ENCODE peak calls at places on chromosomes 13 and 19, in four cellular contexts. W is mammary epithelial cell, R is DND-41, K is GM23338. N is an unnamed sample.

GRCh38 chr19:14139944-14140343 is 3.6 kb upstream of the ASF1B start:
- DNase-seq in W (no peak), R (no peak), K (no peak), N (no peak)

GRCh38 chr13:30394798-30395191 is 27.5 kb upstream of the UBE2L5 start:
- DNase-seq in W (peak; percentile 16), R (no peak), K (no peak), N (peak; percentile 64)

GRCh38 chr19:11422163-11423068 is 3.3 kb upstream of the RGL3 start:
- DNase-seq in W (peak; percentile 91), R (peak; percentile 75), K (peak; percentile 98), N (peak; percentile 66)

GRCh38 chr19:45154064-45154827 is 6.5 kb downstream of the NKPD1 start:
- DNase-seq in W (peak; percentile 45), R (no peak), K (no peak), N (peak; percentile 35)

GRCh38 chr13:44578064-44578394 is 1.9 kb upstream of the TSC22D1 start:
- DNase-seq in W (no peak), R (no peak), K (peak; percentile 64), N (no peak)

GRCh38 chr13:26946675-26947342 is 186.2 kb upstream of the GPR12 start:
- DNase-seq in W (peak; percentile 29), R (no peak), K (peak; percentile 74), N (peak; percentile 78)

GRCh38 chr13:79405501-79405830 is 589 bp downstream of the RBM26 start:
- DNase-seq in W (peak; percentile 33), R (no peak), K (peak; percentile 44), N (no peak)

GRCh38 chr19:23263870-23264590 is 13.8 kb upstream of the ZNF724 start:
- DNase-seq in W (peak; percentile 22), R (no peak), K (no peak), N (no peak)

GRCh38 chr19:47095707-47096704 is 17.6 kb downstream of the ZC3H4 start:
- DNase-seq in W (peak; percentile 93), R (peak; percentile 27), K (peak; percentile 41), N (peak; percentile 100)

GRCh38 chr13:80524447-80525215 is 183.7 kb upstream of the SPRY2 start:
- DNase-seq in W (no peak), R (no peak), K (no peak), N (no peak)

GRCh38 chr13:77416666-77417212 is 89.8 kb upstream of the MYCBP2 start:
- DNase-seq in W (no peak), R (no peak), K (no peak), N (no peak)

GRCh38 chr13:42170029-42170428 is 101.9 kb upstream of the AKAP11 start:
- DNase-seq in W (no peak), R (no peak), K (peak; percentile 84), N (no peak)

GRCh38 chr13:36834299-36834698 is 15.3 kb downstream of the RFXAP start:
- DNase-seq in W (peak; percentile 6), R (no peak), K (no peak), N (no peak)
- H3K36me3 ChIP-seq in W (peaks cover 5% of the 10 kb centered on the region), R (peaks cover 34% of the 10 kb centered on the region), K (no peaks in the 10 kb centered on the region), N (no peaks in the 10 kb centered on the region)

DNA sequence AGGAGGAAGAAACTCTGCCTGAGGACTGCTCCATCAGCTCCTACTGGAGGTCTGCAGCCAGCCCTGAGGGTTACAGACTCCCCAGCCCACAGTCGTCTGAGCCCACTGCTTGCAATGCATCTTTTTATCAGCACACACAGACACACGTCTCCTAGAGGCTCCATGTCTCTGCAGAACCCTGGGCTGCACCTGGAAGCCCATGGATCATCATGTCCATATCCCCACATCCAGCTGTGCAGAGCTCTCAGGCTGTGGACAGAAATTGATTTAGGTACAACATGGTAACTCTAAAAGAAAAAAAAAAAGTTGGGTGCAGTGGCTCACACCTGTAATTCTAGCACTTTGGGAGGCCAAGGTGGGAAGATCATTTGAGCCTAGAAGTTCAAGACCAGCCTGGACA is 32.9 kb upstream of the ISYNA1 start:
- DNase-seq in W (no peak), R (no peak), K (no peak), N (no peak)
- H3K36me3 ChIP-seq in W (no peaks in the 10 kb centered on the region), R (peaks cover 21% of the 10 kb centered on the region), K (no peaks in the 10 kb centered on the region), N (no peaks in the 10 kb centered on the region)

GRCh38 chr19:4267901-4268815 is 10.9 kb upstream of the SHD start:
- DNase-seq in W (no peak), R (no peak), K (no peak), N (peak; percentile 93)
- H3K36me3 ChIP-seq in W (peaks cover 7% of the 10 kb centered on the region), R (peaks cover 46% of the 10 kb centered on the region), K (no peaks in the 10 kb centered on the region), N (peaks cover 2% of the 10 kb centered on the region)

GRCh38 chr13:100490692-100491091 is 97.9 kb downstream of the GGACT start:
- DNase-seq in W (no peak), R (no peak), K (peak; percentile 93), N (no peak)

GRCh38 chr13:100483836-100484381 is 104.7 kb downstream of the GGACT start:
- DNase-seq in W (no peak), R (no peak), K (no peak), N (no peak)

GRCh38 chr13:100484708-100485107 is 103.9 kb downstream of the GGACT start:
- DNase-seq in W (no peak), R (no peak), K (no peak), N (peak; percentile 2)

DNA sequence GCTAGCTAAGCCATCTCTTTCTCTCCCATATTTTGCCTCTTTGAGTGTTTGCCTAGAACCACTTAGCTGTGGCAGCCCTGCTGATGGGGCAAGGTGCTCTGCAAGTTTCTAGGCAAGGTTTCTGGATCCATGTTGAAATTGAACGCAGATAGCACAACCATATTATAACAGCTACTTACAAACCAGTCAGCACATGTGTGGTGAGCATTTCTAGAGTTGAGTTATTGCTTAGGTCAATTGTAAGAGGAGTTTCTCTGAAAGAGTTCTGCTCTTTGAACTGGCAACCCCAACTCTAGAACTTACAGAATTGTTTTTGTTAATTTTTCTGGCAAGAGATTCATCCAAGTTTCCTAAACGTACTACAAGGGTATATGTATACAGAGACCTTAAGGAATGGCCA is 103.3 kb downstream of the GGACT start:
- DNase-seq in W (no peak), R (no peak), K (no peak), N (no peak)
- H3K36me3 ChIP-seq in W (no peaks in the 10 kb centered on the region), R (no peaks in the 10 kb centered on the region), K (no peaks in the 10 kb centered on the region), N (no peaks in the 10 kb centered on the region)

GRCh38 chr19:41324231-41324702 is 14.3 kb downstream of the CCDC97 start:
- DNase-seq in W (no peak), R (no peak), K (no peak), N (no peak)
- H3K36me3 ChIP-seq in W (peaks cover 3% of the 10 kb centered on the region), R (peaks cover 94% of the 10 kb centered on the region), K (no peaks in the 10 kb centered on the region), N (peaks cover 6% of the 10 kb centered on the region)

GRCh38 chr19:52070496-52070895 is 21.9 kb upstream of the ZNF432 start:
- DNase-seq in W (peak; percentile 3), R (peak; percentile 16), K (no peak), N (no peak)

GRCh38 chr19:52069653-52070052 is 21.0 kb upstream of the ZNF432 start:
- DNase-seq in W (no peak), R (no peak), K (no peak), N (no peak)

GRCh38 chr19:52065399-52065798 is 16.8 kb upstream of the ZNF432 start:
- DNase-seq in W (no peak), R (no peak), K (no peak), N (no peak)

DNA sequence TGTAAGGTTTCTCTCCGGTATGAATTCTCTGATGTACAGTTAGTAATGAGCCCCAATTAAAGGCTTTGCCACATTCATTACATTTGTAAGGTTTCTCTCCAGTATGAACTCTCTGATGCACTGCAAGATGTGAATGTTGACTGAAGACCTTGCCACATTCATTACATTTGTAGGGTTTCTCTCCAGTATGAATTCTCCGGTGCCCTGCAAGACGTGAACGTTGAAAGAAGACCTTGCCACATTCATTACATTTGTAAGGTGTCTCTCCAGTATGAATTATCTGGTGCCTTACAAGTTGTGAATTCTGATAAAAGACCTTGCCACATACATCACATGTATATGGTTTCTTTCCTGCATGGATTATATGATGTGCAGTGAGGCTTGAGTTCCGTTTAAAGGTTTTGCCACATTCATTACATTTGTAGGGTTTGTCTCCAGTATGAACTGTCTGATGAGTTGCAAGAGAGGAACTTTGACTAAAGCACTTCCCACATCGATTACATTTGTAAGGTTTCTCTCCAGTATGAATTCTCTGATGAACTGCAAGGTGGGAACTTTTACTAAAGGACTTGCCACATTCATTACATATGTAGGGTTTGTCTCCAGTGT is 17.7 kb upstream of the ZNF432 start:
- DNase-seq in W (no peak), R (no peak), K (no peak), N (no peak)
- H3K36me3 ChIP-seq in W (peaks cover 28% of the 10 kb centered on the region), R (peaks cover 80% of the 10 kb centered on the region), K (peaks cover 59% of the 10 kb centered on the region), N (peaks cover 35% of the 10 kb centered on the region)

GRCh38 chr13:74641586-74641985 is 507.4 kb upstream of the KLF12 start:
- DNase-seq in W (peak; percentile 29), R (no peak), K (no peak), N (no peak)
- H3K36me3 ChIP-seq in W (no peaks in the 10 kb centered on the region), R (no peaks in the 10 kb centered on the region), K (no peaks in the 10 kb centered on the region), N (no peaks in the 10 kb centered on the region)

GRCh38 chr13:82829040-82829439 is 1053.2 kb downstream of the SLITRK1 start:
- DNase-seq in W (no peak), R (no peak), K (no peak), N (no peak)

GRCh38 chr13:82833928-82834327 is 1048.3 kb downstream of the SLITRK1 start:
- DNase-seq in W (no peak), R (no peak), K (no peak), N (no peak)
- H3K36me3 ChIP-seq in W (no peaks in the 10 kb centered on the region), R (no peaks in the 10 kb centered on the region), K (no peaks in the 10 kb centered on the region), N (no peaks in the 10 kb centered on the region)

DNA sequence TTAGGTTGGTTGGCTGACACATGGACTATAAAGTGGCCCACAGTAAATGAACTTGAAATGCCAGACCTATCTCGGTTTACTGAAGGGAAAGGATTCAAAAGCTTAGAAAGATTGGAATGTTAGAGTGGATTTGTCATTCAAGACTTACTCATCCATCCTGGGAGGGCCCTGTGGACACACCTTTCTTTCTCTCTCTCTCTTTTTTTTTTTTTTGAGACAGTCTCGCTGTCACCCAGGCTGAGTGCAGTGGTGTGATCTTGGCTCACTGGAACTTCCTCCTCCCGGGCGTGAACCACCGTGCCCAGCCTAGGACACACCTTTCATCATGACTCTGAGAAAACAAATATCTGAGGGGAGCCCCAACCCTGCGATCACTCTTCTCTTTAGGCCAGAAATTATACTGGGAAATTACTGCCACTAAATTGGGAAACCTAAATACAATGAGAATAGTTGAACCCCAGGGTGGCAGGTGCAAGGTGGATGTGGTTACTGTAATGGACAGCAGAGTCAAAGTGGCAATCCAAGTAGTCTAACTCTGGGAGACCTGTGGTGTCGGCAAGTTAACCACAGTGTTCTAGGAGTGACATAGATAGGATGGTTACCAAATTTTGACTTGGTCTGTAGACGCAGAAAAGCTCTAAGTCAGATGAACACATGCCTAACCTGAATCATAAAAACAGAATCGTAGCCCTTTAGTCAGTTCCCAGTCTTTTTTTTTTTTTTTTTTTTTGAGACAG is 47.1 kb upstream of the ZMYM5 start:
- DNase-seq in W (peak; percentile 88), R (no peak), K (no peak), N (peak; percentile 21)
- H3K36me3 ChIP-seq in W (no peaks in the 10 kb centered on the region), R (no peaks in the 10 kb centered on the region), K (no peaks in the 10 kb centered on the region), N (no peaks in the 10 kb centered on the region)

N was measured in small intestine.